ENCODE peak calls at places on chromosome 2, in ten cellular contexts. Q is epithelial cell of esophagus; S is kidney glomerular epithelial cell; W is GM12865; U is NCI-H1417; C is neural crest cell; L is activated CD8-positive, alpha-beta memory T cell treated with anti-CD3 and anti-CD28 coated beads, Interleukin-2, amount 50 U/mL, for 48 hours; P is naive thymus-derived CD4-positive, alpha-beta T cell; D is IMR-90; N is kidney. E is an unnamed sample.

GRCh38 chr2:12032421-12032820 is 286.0 kb downstream of the LPIN1 start:
- DNase-seq in S (no peak), W (peak), C (no peak), N (no peak), U (peak), P (no peak), L (no peak), Q (no peak), D (no peak), E (no peak)

GRCh38 chr2:205686231-205687017 is 4.1 kb downstream of the NRP2 start:
- DNase-seq in S (peak), L (no peak), D (peak), N (peak), W (no peak), U (peak), P (no peak), Q (no peak), C (peak), E (no peak)

GRCh38 chr2:113015655-113016054 is 10.4 kb downstream of the IL36A start:
- DNase-seq in N (no peak), Q (peak), P (no peak), W (no peak), D (no peak), L (no peak), C (no peak), U (no peak), S (no peak), E (no peak)

GRCh38 chr2:192719630-192720029 is 524.9 kb upstream of the TMEFF2 start:
- DNase-seq in C (no peak), U (no peak), N (no peak), P (no peak), L (no peak), S (no peak), Q (no peak), W (no peak), D (no peak), E (no peak)

GRCh38 chr2:102055346-102055975 is 63.7 kb downstream of the IL1R2 start:
- DNase-seq in L (no peak), D (peak), U (no peak), Q (no peak), P (no peak), C (no peak), W (no peak), N (no peak), S (peak), E (no peak)

GRCh38 chr2:221924551-221924950 is 352.4 kb upstream of the EPHA4 start:
- DNase-seq in S (no peak), D (no peak), P (no peak), Q (no peak), W (no peak), C (no peak), U (no peak), N (no peak), L (no peak), E (no peak)

GRCh38 chr2:238124488-238125126 is 13.9 kb upstream of the KLHL30 start:
- DNase-seq in P (no peak), Q (no peak), D (no peak), S (no peak), N (peak), L (no peak), U (no peak), W (no peak), C (no peak), E (no peak)

GRCh38 chr2:584863-585823 is 92.1 kb downstream of the TMEM18 start:
- DNase-seq in W (peak), U (no peak), Q (no peak), L (peak), C (no peak), S (no peak), D (no peak), P (peak), N (no peak), E (peak)

GRCh38 chr2:64288321-64288931 is 144.2 kb upstream of the PELI1 start:
- DNase-seq in C (no peak), L (no peak), P (no peak), U (no peak), S (no peak), N (no peak), Q (peak), D (peak), W (no peak), E (no peak)

GRCh38 chr2:33477473-33478468 is 1.3 kb downstream of the RASGRP3 start:
- DNase-seq in Q (peak), S (peak), N (no peak), U (no peak), W (peak), P (peak), D (no peak), L (no peak), C (no peak), E (no peak)

GRCh38 chr2:121093735-121094520 is 191.1 kb downstream of the TFCP2L1 start:
- DNase-seq in P (no peak), D (peak), C (no peak), W (no peak), L (no peak), S (no peak), U (no peak), N (no peak), Q (no peak), E (no peak)

GRCh38 chr2:185700883-185701282 is 37.7 kb upstream of the FSIP2 start:
- DNase-seq in P (no peak), N (no peak), D (no peak), C (no peak), S (no peak), U (no peak), L (no peak), Q (peak), W (no peak), E (no peak)

GRCh38 chr2:160145471-160145870 is 54.6 kb downstream of the ITGB6 start:
- DNase-seq in U (no peak), N (no peak), S (no peak), D (no peak), W (no peak), L (no peak), C (no peak), P (no peak), Q (no peak), E (peak)

GRCh38 chr2:233033672-233034071 is 1.2 kb downstream of the NEU2 start:
- DNase-seq in C (no peak), P (no peak), W (no peak), L (no peak), Q (peak), S (peak), D (peak), U (no peak), N (no peak), E (no peak)

GRCh38 chr2:86679036-86679435 is 41.1 kb upstream of the RMND5A start:
- DNase-seq in C (no peak), P (no peak), W (no peak), U (no peak), Q (no peak), D (no peak), N (no peak), L (no peak), S (no peak), E (no peak)

GRCh38 chr2:82728090-82728489 is 1731.0 kb downstream of the SUCLG1 start:
- DNase-seq in W (no peak), Q (no peak), D (no peak), N (no peak), P (no peak), S (no peak), L (no peak), U (no peak), C (no peak), E (no peak)

GRCh38 chr2:16254356-16254965 is 314.1 kb downstream of the MYCN start:
- DNase-seq in D (no peak), Q (no peak), L (no peak), P (no peak), U (no peak), N (no peak), C (no peak), W (no peak), S (no peak), E (no peak)

GRCh38 chr2:20217041-20217970 is 7.6 kb downstream of the SDC1 start:
- DNase-seq in Q (peak), L (no peak), D (no peak), P (no peak), S (no peak), U (no peak), N (peak), W (no peak), C (no peak), E (no peak)

GRCh38 chr2:197229509-197230458 is 80.8 kb downstream of the ANKRD44 start:
- DNase-seq in U (no peak), Q (no peak), N (no peak), P (no peak), C (no peak), W (no peak), D (peak), S (no peak), L (no peak), E (no peak)

GRCh38 chr2:127591221-127591923 is 54.6 kb upstream of the GPR17 start:
- DNase-seq in W (peak), U (peak), N (no peak), S (peak), D (peak), C (peak), Q (peak), P (peak), L (peak), E (peak)

GRCh38 chr2:20231632-20232031 is 6.7 kb upstream of the SDC1 start:
- DNase-seq in L (peak), P (no peak), U (peak), W (no peak), N (peak), S (peak), Q (peak), C (no peak), D (peak), E (no peak)

GRCh38 chr2:37625781-37626548 is 45.5 kb downstream of the CDC42EP3 start:
- DNase-seq in S (no peak), W (peak), Q (no peak), N (peak), D (peak), U (peak), C (no peak), L (no peak), P (peak), E (peak)

GRCh38 chr2:218806346-218806978 is 24.5 kb downstream of the CYP27A1 start:
- DNase-seq in L (no peak), N (peak), D (peak), Q (peak), P (no peak), W (peak), U (no peak), S (peak), C (no peak), E (no peak)

GRCh38 chr2:106542730-106543359 is 55.7 kb downstream of the CD8B2 start:
- DNase-seq in W (peak), U (peak), S (peak), C (peak), L (peak), N (no peak), D (peak), P (peak), Q (peak), E (peak)

GRCh38 chr2:236114959-236115358 is 53.2 kb downstream of the GBX2 start:
- DNase-seq in L (no peak), U (no peak), Q (no peak), W (no peak), P (no peak), C (no peak), D (no peak), S (no peak), N (no peak), E (no peak)

GRCh38 chr2:200300650-200301314 is 5.7 kb upstream of the SPATS2L start:
- DNase-seq in D (peak), U (no peak), P (no peak), C (no peak), N (no peak), S (peak), L (no peak), W (no peak), Q (peak), E (no peak)

GRCh38 chr2:16281451-16282330 is 341.3 kb downstream of the MYCN start:
- DNase-seq in U (no peak), D (no peak), C (peak), Q (peak), S (peak), L (no peak), P (peak), N (no peak), W (peak), E (peak)

GRCh38 chr2:26477911-26478253 is at the start of gene OTOF:
- DNase-seq in N (peak), W (no peak), C (no peak), Q (peak), D (peak), S (no peak), L (no peak), U (no peak), P (no peak), E (no peak)

GRCh38 chr2:74186038-74186437 is 7.4 kb upstream of the MOB1A start:
- DNase-seq in U (no peak), Q (no peak), W (peak), S (no peak), N (no peak), L (peak), P (peak), C (no peak), D (no peak), E (peak)

GRCh38 chr2:7692657-7693161 is 775.5 kb downstream of the RNF144A start:
- DNase-seq in U (no peak), P (no peak), Q (peak), N (no peak), C (no peak), D (peak), L (no peak), W (no peak), S (peak), E (no peak)

GRCh38 chr2:105321875-105322646 is 7.5 kb downstream of the TGFBRAP1 start:
- DNase-seq in Q (peak), D (peak), N (no peak), L (no peak), W (no peak), U (no peak), C (no peak), S (no peak), P (no peak), E (no peak)

E was measured in Jurkat, Clone E6-1.